ENCODE peak calls at places on chromosomes 13 and 19, in eight cellular contexts. T is A549, K is PC-9, B is mammary epithelial cell, D is AG04450, H is mucosa of descending colon, Y is neural progenitor cell, R is cardiac fibroblast. V is an unnamed sample.

GRCh38 chr13:109012115-109012514 is 382.7 kb downstream of the MYO16 start:
- DNase-seq in T (no peak), K (no peak), B (no peak), D (no peak), H (no peak), Y (peak; percentile 15), R (no peak), V (no peak)

GRCh38 chr13:110610955-110611595 is 4.3 kb upstream of the NAXD start:
- DNase-seq in T (no peak), K (no peak), B (no peak), D (no peak), H (no peak), Y (no peak), R (no peak), V (peak; percentile 16)

GRCh38 chr13:21060063-21060826 is 1.1 kb downstream of the LATS2 start:
- DNase-seq in T (no peak), K (no peak), B (peak; percentile 34), D (no peak), H (peak; percentile 46), Y (peak; percentile 61), R (peak; percentile 60), V (peak; percentile 74)

GRCh38 chr19:33904681-33905080 is 108.0 kb downstream of the KCTD15 start:
- DNase-seq in T (no peak), K (no peak), B (peak; percentile 67), D (no peak), H (peak; percentile 32), Y (peak; percentile 54), R (peak; percentile 67), V (peak; percentile 65)

GRCh38 chr13:34608326-34608725 is 333.7 kb upstream of the NBEA start:
- DNase-seq in T (no peak), K (no peak), B (no peak), D (no peak), H (no peak), Y (no peak), R (no peak), V (no peak)

GRCh38 chr13:98273067-98273823 is 96.2 kb upstream of the RNF113B start:
- DNase-seq in T (no peak), K (no peak), B (no peak), D (no peak), H (no peak), Y (no peak), R (no peak), V (no peak)

GRCh38 chr13:55577847-55578210 is 1562.9 kb upstream of the PRR20A start:
- DNase-seq in T (no peak), K (no peak), B (no peak), D (no peak), H (no peak), Y (no peak), R (no peak), V (no peak)

GRCh38 chr19:16366433-16367268 is 42.0 kb downstream of the KLF2 start:
- DNase-seq in T (no peak), K (no peak), B (no peak), D (no peak), H (no peak), Y (no peak), R (no peak), V (no peak)

GRCh38 chr13:88648598-88649373 is 977.6 kb downstream of the SLITRK5 start:
- DNase-seq in T (no peak), K (no peak), B (no peak), D (no peak), H (no peak), Y (no peak), R (no peak), V (no peak)

GRCh38 chr19:58518261-58519086 is 1.1 kb downstream of the ZBTB45 start:
- DNase-seq in T (no peak), K (no peak), B (no peak), D (no peak), H (peak; percentile 57), Y (no peak), R (no peak), V (peak; percentile 45)

GRCh38 chr13:100339411-100339935 is 249.1 kb downstream of the GGACT start:
- DNase-seq in T (no peak), K (no peak), B (no peak), D (no peak), H (no peak), Y (no peak), R (no peak), V (no peak)

GRCh38 chr13:100338265-100338664 is 249.4 kb downstream of the PCCA start:
- DNase-seq in T (no peak), K (no peak), B (no peak), D (no peak), H (no peak), Y (no peak), R (no peak), V (no peak)

GRCh38 chr13:100334209-100334608 is 245.3 kb downstream of the PCCA start:
- DNase-seq in T (no peak), K (no peak), B (no peak), D (no peak), H (no peak), Y (no peak), R (no peak), V (no peak)

GRCh38 chr13:100333141-100333540 is 244.2 kb downstream of the PCCA start:
- DNase-seq in T (no peak), K (no peak), B (no peak), D (no peak), H (no peak), Y (no peak), R (no peak), V (no peak)

DNA sequence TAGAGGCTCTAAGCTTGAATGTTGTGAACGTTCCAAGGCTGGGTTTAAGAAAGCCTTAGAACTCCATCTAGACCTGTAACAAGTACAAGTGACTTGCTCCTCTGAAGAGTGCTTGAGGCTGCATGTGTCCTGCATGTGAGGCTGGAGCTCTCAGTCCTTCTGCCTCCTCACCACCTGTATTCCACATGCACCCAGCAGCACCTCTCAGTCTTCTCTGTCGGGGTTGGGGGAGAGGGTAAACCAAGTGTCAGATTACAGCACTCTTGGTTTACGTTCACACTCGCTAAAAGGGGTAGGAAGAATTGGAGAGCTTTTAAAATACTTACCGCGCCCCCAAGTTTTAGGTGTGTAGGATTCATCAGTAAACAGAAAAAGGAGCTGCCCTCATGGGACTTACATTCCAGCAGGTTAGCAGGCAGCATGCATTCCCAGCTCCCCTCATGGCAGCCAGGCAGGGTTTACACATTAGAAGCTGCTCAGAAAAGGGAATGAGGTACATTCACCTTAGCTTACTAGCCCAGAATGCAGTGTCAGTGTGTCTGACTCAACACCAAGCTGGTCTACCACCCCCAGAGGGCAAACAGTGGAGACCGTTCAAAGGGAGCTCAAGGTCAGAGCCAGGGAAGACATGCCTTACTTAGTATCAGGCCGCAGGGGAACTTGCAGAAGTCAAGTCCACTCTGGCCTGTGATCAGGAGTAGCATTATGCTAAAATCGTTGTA is 248.1 kb downstream of the PCCA start:
- DNase-seq in T (no peak), K (no peak), B (no peak), D (no peak), H (no peak), Y (no peak), R (no peak), V (no peak)
- H3K4me3 ChIP-seq in T (no peak overlapping the region), K (no peak overlapping the region), B (no peak overlapping the region), D (no peak overlapping the region), H (no peak overlapping the region), Y (no peak overlapping the region), R (no peak overlapping the region), V (no peak overlapping the region)

GRCh38 chr19:14370169-14370998 is 10.9 kb upstream of the ADGRE5 start:
- DNase-seq in T (no peak), K (no peak), B (no peak), D (no peak), H (no peak), Y (no peak), R (no peak), V (no peak)
- H3K4me3 ChIP-seq in T (no peak overlapping the region), K (no peak overlapping the region), B (no peak overlapping the region), D (no peak overlapping the region), H (no peak overlapping the region), Y (no peak overlapping the region), R (no peak overlapping the region), V (no peak overlapping the region)

DNA sequence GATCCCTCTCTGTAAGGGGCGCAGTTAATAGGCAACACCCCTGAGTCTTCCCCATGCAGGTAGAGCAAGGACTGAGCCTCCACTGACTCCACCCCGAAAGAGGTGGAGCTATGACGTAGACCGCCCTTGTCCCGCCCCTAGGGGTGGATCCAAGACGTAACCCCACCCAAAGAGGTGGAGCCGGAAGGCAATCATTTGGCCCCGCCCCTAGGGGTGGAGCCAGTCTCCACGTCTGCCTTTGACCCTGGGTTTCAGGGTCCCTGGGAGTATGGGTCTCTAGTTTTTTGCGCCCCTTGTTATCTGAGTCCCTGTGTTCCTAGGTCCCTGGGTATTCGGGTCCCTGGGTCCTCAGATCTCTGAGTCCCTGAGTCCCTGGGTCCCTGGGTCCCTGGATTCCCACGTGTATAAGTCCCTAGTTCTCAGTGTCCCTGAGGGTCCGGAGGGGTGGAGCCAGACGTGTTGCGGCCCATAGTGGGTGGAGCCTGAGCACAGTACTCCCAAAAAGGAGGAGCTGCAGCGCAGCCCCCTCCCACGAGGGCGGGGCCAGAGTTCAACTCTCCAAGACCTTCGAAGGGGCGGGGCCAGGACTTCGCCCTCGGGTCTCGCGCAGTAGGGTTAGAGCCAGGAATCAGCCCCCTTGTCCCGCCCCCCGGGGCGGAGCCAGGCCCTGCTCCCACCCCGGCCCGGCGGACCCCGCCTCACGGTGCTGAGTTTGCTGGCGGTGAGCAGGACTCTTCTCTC is 5.3 kb downstream of the DENND1C start:
- DNase-seq in T (peak; percentile 59), K (no peak), B (peak; percentile 61), D (no peak), H (peak; percentile 96), Y (peak; percentile 99), R (peak; percentile 48), V (peak; percentile 100)
- H3K4me3 ChIP-seq in T (peak overlapping the region; percentile 44), K (peak overlapping the region; percentile 14), B (peak overlapping the region; percentile 23), D (no peak overlapping the region), H (no peak overlapping the region), Y (peak overlapping the region; percentile 51), R (no peak overlapping the region), V (peak overlapping the region; percentile 70)

DNA sequence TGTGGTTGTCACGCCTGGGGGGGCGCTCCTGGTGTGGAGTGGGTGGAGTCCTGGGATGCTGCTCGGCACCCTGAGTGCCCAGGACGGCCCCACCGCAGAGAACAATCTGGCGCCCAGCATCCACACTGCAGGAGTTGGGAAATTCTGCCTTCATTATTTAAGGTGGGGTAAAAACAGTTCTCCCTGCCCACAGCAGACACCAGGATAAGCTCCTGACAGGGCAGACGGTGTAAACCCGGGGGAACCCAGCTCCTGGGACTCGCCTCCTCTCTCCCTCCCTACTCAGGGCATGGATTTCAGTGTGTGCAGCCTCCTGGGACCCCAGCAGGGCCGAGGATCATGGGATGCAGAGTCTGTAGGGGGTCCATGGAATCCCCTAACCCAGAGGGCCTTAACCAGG is 7.7 kb upstream of the WDR18 start:
- DNase-seq in T (no peak), K (no peak), B (no peak), D (no peak), H (no peak), Y (no peak), R (no peak), V (no peak)
- H3K4me3 ChIP-seq in T (no peak overlapping the region), K (no peak overlapping the region), B (no peak overlapping the region), D (no peak overlapping the region), H (no peak overlapping the region), Y (no peak overlapping the region), R (no peak overlapping the region), V (no peak overlapping the region)